ENCODE peak calls at places on chromosome 1, in five cellular contexts. J, U, R, O and C are unnamed samples.
A peak's percentile ranks its signal among the peaks of the same experiment; 100 is the strongest.

GRCh38 chr1:18011703-18012102 is 95.9 kb upstream of the IGSF21 start:
- DNase-seq in U (no peak), J (no peak), O (no peak), R (no peak), C (no peak)

GRCh38 chr1:23019851-23020625 is 770 bp downstream of the KDM1A start:
- DNase-seq in R (peak; percentile 70), J (peak; percentile 12), U (no peak), O (peak; percentile 47), C (no peak)

GRCh38 chr1:78650114-78650513 is 483 bp downstream of the IFI44 start:
- DNase-seq in R (no peak), J (no peak), U (no peak), O (no peak), C (no peak)

GRCh38 chr1:54253480-54253879 is 53.5 kb downstream of the MRPL37 start:
- DNase-seq in R (peak; percentile 79), O (peak; percentile 88), U (no peak), J (no peak), C (no peak)

GRCh38 chr1:169427081-169427611 is at the start of gene CCDC181:
- DNase-seq in J (peak; percentile 93), U (peak; percentile 10), R (no peak), O (peak; percentile 7), C (no peak)

GRCh38 chr1:156337052-156337887 is 822 bp downstream of the CCT3 start:
- DNase-seq in J (no peak), O (no peak), U (peak; percentile 16), R (no peak), C (no peak)

GRCh38 chr1:156154317-156154749 is 948 bp downstream of the SEMA4A start:
- DNase-seq in U (no peak), R (no peak), O (no peak), J (no peak), C (no peak)

GRCh38 chr1:147919881-147920280 is 8.3 kb upstream of the GPR89B start:
- DNase-seq in O (peak; percentile 23), J (no peak), R (no peak), U (no peak), C (no peak)

GRCh38 chr1:54931275-54931805 is 44.3 kb upstream of the DHCR24 start:
- DNase-seq in O (no peak), U (no peak), R (no peak), J (no peak), C (no peak)

GRCh38 chr1:74396942-74397341 is 115.5 kb downstream of the LRRC53 start:
- DNase-seq in U (no peak), J (no peak), O (no peak), R (no peak), C (no peak)

GRCh38 chr1:3702990-3703728 is 49.1 kb upstream of the CCDC27 start:
- DNase-seq in U (no peak), R (no peak), J (no peak), O (peak; percentile 81), C (no peak)

GRCh38 chr1:10625076-10625475 is 150.3 kb downstream of the PEX14 start:
- DNase-seq in R (peak; percentile 31), O (no peak), U (no peak), J (no peak), C (no peak)